ENCODE peak calls at places on chromosomes 6 and 20, in four cellular contexts. M is GM12878, Z is K562, F is HL-60. W is an unnamed sample.

GRCh38 chr6:127366281-127367022 is 23.0 kb upstream of the ECHDC1 start:
- DNase-seq in Z (peak), F (no peak), M (no peak), W (no peak)

GRCh38 chr20:6711950-6712634 is 55.4 kb upstream of the BMP2 start:
- DNase-seq in Z (no peak), M (no peak), F (no peak), W (no peak)

GRCh38 chr20:44695295-44696230 is 19.6 kb upstream of the CCN5 start:
- DNase-seq in Z (no peak), F (no peak), M (no peak), W (no peak)

GRCh38 chr20:4383966-4384365 is 337.7 kb upstream of the PRND start:
- DNase-seq in F (no peak), Z (no peak), M (no peak), W (no peak)

GRCh38 chr6:21987501-21987957 is 309.3 kb downstream of the PRL start:
- DNase-seq in M (peak), F (peak), Z (peak), W (peak)

GRCh38 chr6:116405147-116405546 is 34.4 kb downstream of the DSE start:
- DNase-seq in Z (no peak), M (peak), F (no peak), W (no peak)

GRCh38 chr6:39669943-39670342 is 55.3 kb downstream of the KIF6 start:
- DNase-seq in F (no peak), M (no peak), Z (no peak), W (no peak)

GRCh38 chr6:23731609-23732008 is 394.4 kb upstream of the NRSN1 start:
- DNase-seq in Z (no peak), M (no peak), F (no peak), W (no peak)

GRCh38 chr6:7920425-7920824 is 9.8 kb upstream of the TXNDC5 start:
- DNase-seq in F (no peak), Z (no peak), M (no peak), W (no peak)

GRCh38 chr6:52020961-52021570 is 66.3 kb downstream of the PKHD1 start:
- DNase-seq in M (no peak), Z (peak), F (no peak), W (no peak)

GRCh38 chr6:83536034-83536646 is 23.8 kb downstream of the PRSS35 start:
- DNase-seq in M (peak), Z (peak), F (no peak), W (no peak)

GRCh38 chr6:11043961-11044711 is at the start of gene ELOVL2:
- DNase-seq in Z (peak), M (no peak), F (peak), W (peak)

GRCh38 chr20:60252866-60253265 is 294.6 kb downstream of the CDH26 start:
- DNase-seq in Z (no peak), F (no peak), M (no peak), W (no peak)

GRCh38 chr6:79702701-79703100 is 71.6 kb downstream of the SH3BGRL2 start:
- DNase-seq in Z (no peak), F (no peak), M (no peak), W (no peak)

GRCh38 chr20:17859002-17859615 is 109.5 kb downstream of the SNX5 start:
- DNase-seq in Z (no peak), F (no peak), M (peak), W (no peak)

GRCh38 chr20:57030611-57031600 is 235.5 kb downstream of the BMP7 start:
- DNase-seq in M (no peak), Z (no peak), F (no peak), W (no peak)

GRCh38 chr6:2899596-2899995 is 3.5 kb downstream of the SERPINB9 start:
- DNase-seq in F (no peak), M (no peak), Z (no peak), W (no peak)

GRCh38 chr6:55825402-55826051 is 49.9 kb downstream of the BMP5 start:
- DNase-seq in F (no peak), M (no peak), Z (no peak), W (no peak)

GRCh38 chr6:70412797-70413113 is 553 bp upstream of the FAM135A start:
- DNase-seq in Z (peak), M (no peak), F (no peak), W (no peak)

GRCh38 chr6:33029297-33030184 is 20.1 kb upstream of the HLA-DOA start:
- DNase-seq in F (no peak), M (peak), Z (no peak), W (no peak)

GRCh38 chr20:38604873-38605303 is 3.3 kb downstream of the ARHGAP40 start:
- DNase-seq in Z (no peak), M (no peak), F (no peak), W (no peak)

GRCh38 chr20:9467995-9468394 is 46.4 kb upstream of the LAMP5 start:
- DNase-seq in Z (peak), F (no peak), M (no peak), W (no peak)

GRCh38 chr20:57323034-57323433 is 6.6 kb upstream of the SPO11 start:
- DNase-seq in Z (no peak), F (no peak), M (no peak), W (no peak)

GRCh38 chr6:129893513-129894098 is 32.5 kb upstream of the TMEM244 start:
- DNase-seq in F (no peak), Z (no peak), M (no peak), W (no peak)

GRCh38 chr6:99589290-99589672 is 17.4 kb upstream of the PRDM13 start:
- DNase-seq in M (no peak), F (no peak), Z (no peak), W (no peak)

GRCh38 chr6:107132330-107132954 is 17.1 kb upstream of the BEND3 start:
- DNase-seq in F (no peak), M (no peak), Z (no peak), W (no peak)

GRCh38 chr6:56718236-56718635 is 75.5 kb upstream of the DST start:
- DNase-seq in Z (no peak), M (no peak), F (no peak), W (no peak)

GRCh38 chr6:22025468-22026159 is 271.2 kb downstream of the PRL start:
- DNase-seq in Z (peak), M (peak), F (peak), W (peak)

GRCh38 chr6:98641929-98642328 is 192.4 kb upstream of the POU3F2 start:
- DNase-seq in M (no peak), Z (no peak), F (no peak), W (no peak)

GRCh38 chr6:137258170-137258569 is 39.0 kb upstream of the IFNGR1 start:
- DNase-seq in Z (no peak), F (peak), M (no peak), W (no peak)

DNA sequence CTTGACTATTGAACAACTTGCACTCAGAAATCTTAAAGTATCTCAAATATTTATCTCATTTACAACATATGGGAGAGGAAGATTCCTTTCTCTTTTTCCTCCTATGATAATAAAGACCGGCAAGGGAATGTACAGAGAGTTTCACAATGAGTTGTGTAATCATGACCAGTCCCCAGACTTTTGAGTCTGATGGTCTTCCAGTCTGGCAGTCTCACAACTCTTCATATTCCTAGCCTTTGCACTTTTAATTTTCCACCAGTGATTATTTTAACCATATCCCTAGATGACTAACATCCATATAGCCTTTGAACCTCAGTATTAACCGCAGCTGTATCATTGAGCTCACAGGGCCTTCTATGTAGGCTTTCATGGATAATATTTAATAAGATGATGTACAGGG is 278.5 kb downstream of the KHDC1L start:
- DNase-seq in Z (no peak), F (no peak), M (no peak), W (no peak)
- TF ChIP-seq SPI1 in Z (no peak), F (no peak), M (no peak), W (no peak)

DNA sequence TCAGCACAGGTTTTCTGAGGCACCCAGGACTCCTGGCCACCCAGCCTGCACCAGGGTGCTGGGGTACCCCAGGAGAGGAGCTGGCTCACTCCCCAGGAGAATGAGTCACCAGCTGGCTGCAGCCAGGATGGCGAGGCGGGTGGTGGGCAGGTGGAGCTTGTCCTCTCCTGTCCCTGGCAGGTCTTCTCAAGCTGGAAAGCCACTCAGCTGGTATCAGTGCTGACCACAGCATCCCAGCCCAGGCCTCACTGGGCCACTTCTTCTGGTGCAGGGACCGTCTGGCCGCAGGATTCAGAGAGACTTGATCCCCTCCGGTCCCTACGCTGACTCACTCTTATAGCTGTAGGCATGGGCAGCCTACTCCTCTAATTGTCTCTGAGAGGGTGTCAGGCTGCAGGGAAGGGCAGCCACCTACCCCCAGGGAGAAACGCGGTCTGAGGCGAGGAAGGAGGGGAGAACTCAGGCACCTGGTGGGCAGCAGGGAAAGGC is 22.2 kb downstream of the TFEB start:
- DNase-seq in M (no peak), Z (no peak), F (no peak), W (no peak)
- TF ChIP-seq SPI1 in M (no peak), Z (no peak), F (no peak), W (no peak)

DNA sequence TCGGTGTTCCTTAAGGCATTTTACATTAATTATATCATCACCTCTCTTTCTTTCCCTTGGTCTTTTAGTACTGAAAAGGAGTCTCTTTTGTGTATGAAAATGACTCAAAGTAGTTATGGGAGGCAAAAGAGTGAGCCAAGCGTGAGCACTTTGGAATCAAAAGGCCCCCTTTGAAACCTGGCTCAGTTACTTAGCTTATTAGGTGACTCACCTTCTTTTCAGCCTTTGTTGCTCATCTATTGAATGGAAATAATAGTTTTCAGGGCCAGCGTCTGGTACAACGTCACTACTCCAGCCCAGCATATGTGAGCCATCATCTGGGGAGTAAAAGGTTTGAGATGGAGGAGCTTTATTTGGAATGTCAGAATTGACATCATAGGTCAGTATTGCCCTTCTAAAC is 147.4 kb upstream of the SCGN start:
- DNase-seq in M (no peak), F (no peak), Z (no peak), W (no peak)
- TF ChIP-seq SPI1 in M (no peak), F (no peak), Z (no peak), W (no peak)

GRCh38 chr20:35866446-35867202 is 87.7 kb downstream of the SCAND1 start:
- DNase-seq in M (no peak), F (no peak), Z (no peak), W (no peak)

GRCh38 chr20:35871311-35871771 is 83.0 kb downstream of the SCAND1 start:
- DNase-seq in M (no peak), F (no peak), Z (no peak), W (no peak)

DNA sequence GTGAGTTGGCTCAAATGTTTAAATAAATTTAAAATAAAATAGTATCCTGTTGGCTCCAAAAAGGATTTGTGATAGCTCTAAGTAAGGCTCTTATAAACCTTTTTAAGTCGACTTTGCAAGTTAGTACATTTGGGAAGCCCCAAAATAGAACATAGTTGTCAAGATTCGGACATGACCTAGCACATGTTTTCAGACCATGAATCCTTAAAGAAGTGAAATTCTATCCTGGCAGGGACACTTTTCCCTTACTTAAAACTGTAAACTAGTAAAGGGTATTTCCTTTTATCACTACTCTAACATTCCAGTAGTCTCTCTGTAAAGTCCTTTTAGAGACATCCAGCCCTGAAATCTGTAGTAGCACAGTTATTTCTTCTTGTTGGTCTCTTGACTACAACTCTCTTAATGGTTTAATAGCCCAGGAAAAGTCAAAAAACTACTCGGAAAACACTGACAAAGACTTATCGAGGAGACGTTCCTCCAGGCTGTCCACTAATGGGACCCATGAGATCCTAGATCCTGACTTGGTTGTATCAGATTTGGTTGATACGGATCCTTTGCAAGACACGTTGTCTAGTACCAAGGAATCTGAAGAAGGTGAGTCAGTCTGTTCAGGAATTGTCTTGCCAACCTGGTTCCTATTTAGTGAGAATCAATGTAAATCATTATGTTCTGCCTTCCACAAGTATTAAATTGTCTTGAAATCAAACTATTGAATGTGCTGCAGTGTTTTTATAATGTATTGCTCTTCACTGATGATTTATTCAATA is 83.6 kb downstream of the SCAND1 start:
- DNase-seq in F (no peak), Z (no peak), M (no peak), W (no peak)
- TF ChIP-seq SPI1 in F (no peak), Z (no peak), M (no peak), W (no peak)

GRCh38 chr6:142883011-142883410 is 62.0 kb downstream of the HIVEP2 start:
- DNase-seq in M (no peak), F (no peak), Z (no peak), W (no peak)

GRCh38 chr6:142879527-142879926 is 65.4 kb downstream of the HIVEP2 start:
- DNase-seq in Z (no peak), F (no peak), M (no peak), W (no peak)

GRCh38 chr6:142881290-142881689 is 63.7 kb downstream of the HIVEP2 start:
- DNase-seq in M (no peak), Z (no peak), F (no peak), W (no peak)

GRCh38 chr6:142884214-142885035 is 60.6 kb downstream of the HIVEP2 start:
- DNase-seq in Z (no peak), M (no peak), F (no peak), W (no peak)

DNA sequence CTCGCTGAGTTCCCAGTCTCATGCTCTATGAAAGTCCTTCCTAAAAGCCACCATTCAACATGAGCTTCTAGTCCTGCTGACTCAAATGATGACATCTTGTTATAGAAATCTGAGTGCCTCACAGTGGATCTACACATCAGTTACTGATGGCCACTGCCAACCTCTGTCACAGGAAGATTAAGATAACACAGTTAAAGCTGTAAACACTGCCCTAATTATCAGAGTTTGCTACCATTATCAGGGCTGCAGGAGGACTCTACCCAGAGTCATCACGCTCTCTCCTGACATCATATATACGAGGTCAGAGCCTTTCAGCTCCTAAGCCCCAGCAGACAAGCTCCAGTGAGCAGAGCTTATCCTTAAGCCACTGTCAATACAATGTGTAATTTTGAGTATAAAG is 63.2 kb downstream of the HIVEP2 start:
- DNase-seq in F (no peak), Z (no peak), M (no peak), W (no peak)
- TF ChIP-seq SPI1 in F (no peak), Z (no peak), M (no peak), W (no peak)

GRCh38 chr6:152368761-152369624 is 268.2 kb downstream of the SYNE1 start:
- DNase-seq in F (no peak), M (no peak), Z (no peak), W (no peak)
- TF ChIP-seq SPI1 in F (no peak), M (no peak), Z (no peak), W (no peak)

GRCh38 chr6:44011350-44011925 is 115.8 kb downstream of the MRPL14 start:
- DNase-seq in M (no peak), Z (no peak), F (no peak), W (no peak)

GRCh38 chr6:44008821-44009370 is 118.4 kb downstream of the MRPL14 start:
- DNase-seq in Z (no peak), M (no peak), F (no peak), W (no peak)

GRCh38 chr6:44007818-44008660 is 119.2 kb downstream of the MRPL14 start:
- DNase-seq in M (no peak), Z (no peak), F (no peak), W (no peak)

GRCh38 chr6:44010411-44011349 is 116.6 kb downstream of the MRPL14 start:
- DNase-seq in F (peak), Z (no peak), M (no peak), W (no peak)

DNA sequence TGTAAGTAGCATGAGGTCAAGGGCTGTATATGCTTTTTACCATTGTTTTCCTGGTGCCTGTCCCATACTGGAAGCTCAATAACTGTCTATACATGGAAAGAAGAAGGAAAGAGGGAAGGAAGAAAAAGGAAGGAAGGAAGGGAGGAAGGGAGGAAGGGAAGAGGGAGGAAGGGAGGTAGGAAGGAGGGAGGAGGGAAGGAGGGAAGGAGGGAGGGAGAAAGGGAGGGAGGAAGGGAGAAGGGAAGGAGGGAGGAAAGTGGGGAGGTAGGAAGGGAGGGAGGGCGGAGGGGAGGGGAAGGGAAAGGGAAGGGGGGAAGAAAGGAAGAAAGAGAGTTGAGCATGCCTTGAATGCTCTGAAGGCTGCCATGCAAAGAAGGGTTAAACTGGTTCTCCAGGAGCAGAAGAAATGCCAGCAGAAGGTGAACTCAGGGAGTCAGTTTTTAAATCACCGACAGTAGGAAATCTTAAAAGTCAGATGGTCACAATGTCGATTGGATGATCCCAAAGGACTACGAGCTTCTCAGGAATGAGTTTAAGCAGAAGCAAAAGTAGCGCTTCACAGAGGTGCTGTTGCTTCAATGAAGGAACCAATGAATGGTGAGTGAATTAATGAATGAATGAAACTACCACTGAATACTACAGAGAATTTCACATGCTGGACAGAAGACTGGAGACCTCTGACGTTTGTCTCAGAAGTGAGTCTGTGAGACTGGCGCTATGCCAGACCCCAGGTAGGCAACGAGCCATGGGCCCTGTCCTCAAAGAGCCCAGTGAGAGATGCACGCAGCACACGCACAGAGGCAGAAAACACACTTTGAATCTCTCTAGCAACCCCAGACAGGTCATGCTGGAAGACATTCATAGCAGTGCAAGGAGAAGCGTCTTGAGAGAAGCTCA is 117.6 kb downstream of the MRPL14 start:
- DNase-seq in Z (no peak), F (no peak), M (no peak), W (no peak)
- TF ChIP-seq SPI1 in Z (no peak), F (no peak), M (no peak), W (no peak)